ENCODE peak calls at places on chromosome X, in seven cellular contexts. One of them, this sample, is unnamed.

GRCh38 chrX:139967300-139967699 is 2.0 kb upstream of the CXorf66 start:
- DNase-seq in right atrium auricular region: no peak
- DNase-seq in Panc1: no peak
- DNase-seq in hepatocyte: no peak
- DNase-seq in keratinocyte: no peak
- DNase-seq in uterus: no peak
- DNase-seq in Karpas-422: peak; percentile 71
- DNase-seq in this sample: no peak

GRCh38 chrX:139969286-139969685 is 4.0 kb upstream of the CXorf66 start:
- DNase-seq in uterus: no peak
- DNase-seq in keratinocyte: no peak
- DNase-seq in Karpas-422: no peak
- DNase-seq in Panc1: no peak
- DNase-seq in hepatocyte: no peak
- DNase-seq in right atrium auricular region: no peak
- DNase-seq in this sample: no peak

GRCh38 chrX:9327747-9328145 is 137.1 kb upstream of the TBL1X start:
- DNase-seq in hepatocyte: no peak
- DNase-seq in Karpas-422: no peak
- DNase-seq in uterus: no peak
- DNase-seq in keratinocyte: no peak
- DNase-seq in Panc1: no peak
- DNase-seq in right atrium auricular region: no peak
- DNase-seq in this sample: no peak

GRCh38 chrX:48531359-48531954 is 8.1 kb upstream of the TBC1D25 start:
- DNase-seq in Karpas-422: no peak
- DNase-seq in hepatocyte: no peak
- DNase-seq in right atrium auricular region: peak; percentile 64
- DNase-seq in keratinocyte: no peak
- DNase-seq in uterus: no peak
- DNase-seq in Panc1: no peak
- DNase-seq in this sample: peak; percentile 19

GRCh38 chrX:20437678-20438077 is 171.0 kb upstream of the RPS6KA3 start:
- DNase-seq in hepatocyte: no peak
- DNase-seq in right atrium auricular region: no peak
- DNase-seq in keratinocyte: no peak
- DNase-seq in Panc1: no peak
- DNase-seq in Karpas-422: no peak
- DNase-seq in uterus: no peak
- DNase-seq in this sample: no peak

GRCh38 chrX:10819973-10820372 is 199.6 kb upstream of the MID1 start:
- DNase-seq in uterus: no peak
- DNase-seq in right atrium auricular region: no peak
- DNase-seq in Panc1: no peak
- DNase-seq in hepatocyte: no peak
- DNase-seq in Karpas-422: no peak
- DNase-seq in keratinocyte: no peak
- DNase-seq in this sample: no peak

GRCh38 chrX:112857478-112857878 is 16.8 kb upstream of the AMOT start:
- DNase-seq in hepatocyte: peak; percentile 59
- DNase-seq in right atrium auricular region: no peak
- DNase-seq in Panc1: no peak
- DNase-seq in keratinocyte: peak; percentile 59
- DNase-seq in uterus: no peak
- DNase-seq in Karpas-422: no peak
- DNase-seq in this sample: no peak

GRCh38 chrX:129123795-129124194 is 399.5 kb downstream of the SMARCA1 start:
- DNase-seq in Panc1: no peak
- DNase-seq in uterus: no peak
- DNase-seq in keratinocyte: no peak
- DNase-seq in hepatocyte: no peak
- DNase-seq in Karpas-422: no peak
- DNase-seq in right atrium auricular region: no peak
- DNase-seq in this sample: no peak

GRCh38 chrX:10120828-10121227 is 35.9 kb upstream of the CLCN4 start:
- DNase-seq in right atrium auricular region: no peak
- DNase-seq in Panc1: no peak
- DNase-seq in Karpas-422: no peak
- DNase-seq in keratinocyte: no peak
- DNase-seq in hepatocyte: no peak
- DNase-seq in uterus: no peak
- DNase-seq in this sample: no peak

GRCh38 chrX:15437724-15438123 is 53.5 kb upstream of the VEGFD start:
- DNase-seq in Karpas-422: no peak
- DNase-seq in hepatocyte: no peak
- DNase-seq in uterus: no peak
- DNase-seq in Panc1: no peak
- DNase-seq in right atrium auricular region: no peak
- DNase-seq in keratinocyte: no peak
- DNase-seq in this sample: no peak

GRCh38 chrX:153723351-153724251 is 586 bp downstream of the BCAP31 start:
- DNase-seq in uterus: peak; percentile 46
- DNase-seq in hepatocyte: peak; percentile 57
- DNase-seq in keratinocyte: no peak
- DNase-seq in Panc1: no peak
- DNase-seq in right atrium auricular region: no peak
- DNase-seq in Karpas-422: peak; percentile 80
- DNase-seq in this sample: no peak

GRCh38 chrX:21975827-21976226 is 35.3 kb downstream of the SMS start:
- DNase-seq in Panc1: no peak
- DNase-seq in Karpas-422: no peak
- DNase-seq in hepatocyte: peak; percentile 48
- DNase-seq in right atrium auricular region: no peak
- DNase-seq in uterus: no peak
- DNase-seq in keratinocyte: no peak
- DNase-seq in this sample: no peak

GRCh38 chrX:21974011-21974385 is 33.5 kb downstream of the SMS start:
- DNase-seq in uterus: no peak
- DNase-seq in hepatocyte: peak; percentile 29
- DNase-seq in Panc1: no peak
- DNase-seq in keratinocyte: no peak
- DNase-seq in right atrium auricular region: no peak
- DNase-seq in Karpas-422: no peak
- DNase-seq in this sample: no peak

GRCh38 chrX:21973321-21974010 is 33.0 kb downstream of the SMS start:
- DNase-seq in hepatocyte: no peak
- DNase-seq in Panc1: no peak
- DNase-seq in uterus: no peak
- DNase-seq in right atrium auricular region: no peak
- DNase-seq in keratinocyte: no peak
- DNase-seq in Karpas-422: no peak
- DNase-seq in this sample: no peak

GRCh38 chrX:21972721-21973120 is 32.2 kb downstream of the SMS start:
- DNase-seq in right atrium auricular region: no peak
- DNase-seq in hepatocyte: no peak
- DNase-seq in keratinocyte: no peak
- DNase-seq in Karpas-422: peak; percentile 52
- DNase-seq in Panc1: no peak
- DNase-seq in uterus: no peak
- DNase-seq in this sample: no peak

DNA sequence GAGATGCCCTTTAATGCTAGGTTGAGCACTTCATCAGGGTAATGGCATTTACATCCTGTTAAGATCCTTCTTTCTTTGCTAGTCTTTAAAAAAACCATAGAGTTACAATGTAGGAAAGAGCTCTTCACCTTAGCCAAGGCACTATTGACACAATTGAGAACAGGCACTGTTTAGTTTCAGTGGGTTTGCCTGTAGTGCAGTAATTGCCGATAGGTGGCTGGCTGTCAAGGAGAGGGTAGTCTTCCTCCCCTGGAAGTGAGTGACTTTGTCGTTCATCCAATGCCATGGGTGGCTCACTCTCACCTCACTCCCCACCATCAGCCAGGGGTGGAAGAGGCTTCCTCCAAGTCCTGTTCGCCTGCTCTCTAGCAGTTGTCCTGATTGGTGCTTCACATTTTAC is 34.7 kb downstream of the SMS start:
- DNase-seq in keratinocyte: no peak
- DNase-seq in uterus: no peak
- DNase-seq in Panc1: no peak
- DNase-seq in hepatocyte: no peak
- DNase-seq in Karpas-422: no peak
- DNase-seq in right atrium auricular region: no peak
- DNase-seq in this sample: no peak
- H3K27ac ChIP-seq in keratinocyte: no peak overlapping the region
- H3K27ac ChIP-seq in uterus: peak overlapping the region; percentile 41
- H3K27ac ChIP-seq in Panc1: no peak overlapping the region
- H3K27ac ChIP-seq in hepatocyte: peak overlapping the region; percentile 75
- H3K27ac ChIP-seq in Karpas-422: no peak overlapping the region
- H3K27ac ChIP-seq in right atrium auricular region: no peak overlapping the region
- H3K27ac ChIP-seq in this sample: no peak overlapping the region

GRCh38 chrX:7552758-7553157 is 290.2 kb upstream of the VCX start:
- DNase-seq in Panc1: no peak
- DNase-seq in Karpas-422: no peak
- DNase-seq in hepatocyte: no peak
- DNase-seq in right atrium auricular region: no peak
- DNase-seq in uterus: no peak
- DNase-seq in keratinocyte: no peak
- DNase-seq in this sample: no peak
- H3K4me3 ChIP-seq in Panc1: no peak overlapping the region
- H3K4me3 ChIP-seq in Karpas-422: no peak overlapping the region
- H3K4me3 ChIP-seq in hepatocyte: no peak overlapping the region
- H3K4me3 ChIP-seq in right atrium auricular region: no peak overlapping the region
- H3K4me3 ChIP-seq in uterus: no peak overlapping the region
- H3K4me3 ChIP-seq in keratinocyte: no peak overlapping the region
- H3K4me3 ChIP-seq in this sample: no peak overlapping the region

GRCh38 chrX:39491548-39492297 is 606.0 kb downstream of the BCOR start:
- DNase-seq in Karpas-422: peak; percentile 77
- DNase-seq in right atrium auricular region: no peak
- DNase-seq in Panc1: no peak
- DNase-seq in hepatocyte: peak; percentile 36
- DNase-seq in keratinocyte: no peak
- DNase-seq in uterus: no peak
- DNase-seq in this sample: no peak

GRCh38 chrX:39484159-39484558 is 613.6 kb downstream of the BCOR start:
- DNase-seq in hepatocyte: no peak
- DNase-seq in uterus: no peak
- DNase-seq in keratinocyte: no peak
- DNase-seq in Karpas-422: no peak
- DNase-seq in right atrium auricular region: no peak
- DNase-seq in Panc1: no peak
- DNase-seq in this sample: no peak

GRCh38 chrX:39484669-39485068 is 613.1 kb downstream of the BCOR start:
- DNase-seq in hepatocyte: no peak
- DNase-seq in keratinocyte: no peak
- DNase-seq in uterus: no peak
- DNase-seq in Karpas-422: no peak
- DNase-seq in Panc1: no peak
- DNase-seq in right atrium auricular region: no peak
- DNase-seq in this sample: no peak

GRCh38 chrX:39492495-39493162 is 605.1 kb downstream of the BCOR start:
- DNase-seq in uterus: no peak
- DNase-seq in Karpas-422: no peak
- DNase-seq in right atrium auricular region: no peak
- DNase-seq in hepatocyte: peak; percentile 37
- DNase-seq in keratinocyte: no peak
- DNase-seq in Panc1: no peak
- DNase-seq in this sample: no peak

DNA sequence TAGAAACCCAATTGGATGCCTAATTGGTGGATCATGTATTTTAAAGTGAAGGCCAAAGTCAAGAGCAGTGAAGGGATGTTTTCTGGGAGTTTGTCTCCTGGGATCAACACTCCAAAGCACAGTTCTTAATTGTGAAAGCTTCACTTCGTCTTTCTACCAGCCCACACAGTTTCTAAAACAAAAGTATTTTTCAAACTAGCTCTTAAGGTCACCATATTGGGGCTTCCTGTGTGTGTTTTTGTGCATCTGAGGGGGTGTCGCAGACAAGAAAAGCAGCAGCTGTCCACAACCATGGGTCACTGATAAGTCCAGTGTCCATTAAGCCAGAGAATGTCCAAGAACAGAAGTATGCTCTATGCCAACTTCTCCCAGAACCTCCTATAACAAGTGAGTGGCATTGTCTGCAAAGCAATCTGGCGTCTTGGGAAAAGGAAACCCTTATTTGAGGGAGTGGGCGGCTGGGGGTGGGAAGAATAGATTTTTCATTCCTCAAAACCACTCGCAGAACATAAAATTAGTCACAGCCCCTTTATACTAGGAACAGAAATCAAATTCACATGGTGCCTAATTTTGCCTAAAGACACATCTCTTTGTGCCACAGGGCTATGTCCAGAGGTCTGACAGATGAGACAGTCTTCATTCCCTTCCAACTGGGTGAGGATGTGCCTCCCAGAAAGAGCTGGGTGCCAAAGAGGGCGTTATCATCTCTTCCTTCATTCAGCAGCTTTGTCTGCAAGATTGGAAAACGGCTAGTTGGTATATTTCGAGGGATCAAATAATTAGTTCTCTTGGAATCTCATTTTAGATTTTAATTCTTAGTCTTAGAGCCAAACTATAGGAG is 610.4 kb downstream of the BCOR start:
- DNase-seq in right atrium auricular region: no peak
- DNase-seq in Panc1: no peak
- DNase-seq in keratinocyte: no peak
- DNase-seq in uterus: no peak
- DNase-seq in Karpas-422: no peak
- DNase-seq in hepatocyte: no peak
- DNase-seq in this sample: no peak
- H3K4me1 ChIP-seq in right atrium auricular region: no peaks in the 10 kb centered on the region
- H3K4me1 ChIP-seq in Panc1: no peaks in the 10 kb centered on the region
- H3K4me1 ChIP-seq in keratinocyte: no peaks in the 10 kb centered on the region
- H3K4me1 ChIP-seq in uterus: no peaks in the 10 kb centered on the region
- H3K4me1 ChIP-seq in Karpas-422: peaks cover 4% of the 10 kb centered on the region
- H3K4me1 ChIP-seq in hepatocyte: peaks cover 20% of the 10 kb centered on the region
- H3K4me1 ChIP-seq in this sample: peaks cover 9% of the 10 kb centered on the region

DNA sequence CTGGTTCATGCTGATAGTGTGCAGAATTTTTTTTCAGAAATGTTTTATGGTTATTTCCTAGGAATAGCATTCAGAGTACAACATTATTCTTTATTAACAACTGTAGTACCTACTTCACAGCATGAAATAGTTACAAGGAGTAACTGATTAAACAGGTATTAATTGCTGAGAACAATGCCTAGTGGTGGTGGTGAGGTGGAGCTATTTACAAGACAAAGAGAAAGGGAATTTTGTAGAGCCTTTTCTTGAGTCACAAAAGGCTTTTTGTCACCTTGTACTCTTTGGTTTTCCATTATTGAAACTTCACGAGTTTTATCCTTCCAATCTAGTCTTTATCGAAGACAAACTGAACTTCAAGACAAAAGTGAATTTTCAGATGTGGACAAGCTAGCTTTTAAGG is 27.5 kb downstream of the OFD1 start:
- DNase-seq in keratinocyte: no peak
- DNase-seq in hepatocyte: no peak
- DNase-seq in Karpas-422: no peak
- DNase-seq in Panc1: no peak
- DNase-seq in right atrium auricular region: no peak
- DNase-seq in uterus: no peak
- DNase-seq in this sample: no peak
- H3K27ac ChIP-seq in keratinocyte: no peak overlapping the region
- H3K27ac ChIP-seq in hepatocyte: no peak overlapping the region
- H3K27ac ChIP-seq in Karpas-422: peak overlapping the region; percentile 39
- H3K27ac ChIP-seq in Panc1: no peak overlapping the region
- H3K27ac ChIP-seq in right atrium auricular region: no peak overlapping the region
- H3K27ac ChIP-seq in uterus: no peak overlapping the region
- H3K27ac ChIP-seq in this sample: peak overlapping the region; percentile 56